ENCODE peak calls at places on chromosomes 6 and 20, in seven cellular contexts. V, F, T, D, A, G and I are unnamed samples.

GRCh38 chr6:116680880-116681672 is at the start of gene KPNA5:
- DNase-seq in V (peak; percentile 92), F (peak; percentile 91), T (no peak), D (peak; percentile 89), A (peak; percentile 90), G (peak; percentile 86), I (peak; percentile 86)

GRCh38 chr6:167553716-167554115 is 228.8 kb downstream of the TTLL2 start:
- DNase-seq in V (no peak), F (no peak), T (no peak), D (no peak), A (no peak), G (no peak), I (no peak)

GRCh38 chr6:117483645-117484016 is 1.2 kb downstream of the DCBLD1 start:
- DNase-seq in V (no peak), F (peak; percentile 21), T (no peak), D (no peak), A (peak; percentile 68), G (peak; percentile 48), I (peak; percentile 24)

GRCh38 chr20:47719625-47720024 is 65.7 kb downstream of the SULF2 start:
- DNase-seq in V (no peak), F (no peak), T (no peak), D (no peak), A (no peak), G (no peak), I (no peak)

GRCh38 chr6:22079788-22080187 is 217.0 kb downstream of the PRL start:
- DNase-seq in V (no peak), F (no peak), T (no peak), D (no peak), A (no peak), G (peak; percentile 78), I (no peak)

GRCh38 chr6:48859562-48859961 is 603.5 kb downstream of the MMUT start:
- DNase-seq in V (no peak), F (no peak), T (no peak), D (no peak), A (no peak), G (no peak), I (no peak)

GRCh38 chr20:48779435-48779834 is 48.4 kb downstream of the PREX1 start:
- DNase-seq in V (no peak), F (no peak), T (no peak), D (no peak), A (no peak), G (no peak), I (no peak)

GRCh38 chr6:139161817-139162284 is 27.0 kb downstream of the HECA start:
- DNase-seq in V (peak; percentile 71), F (no peak), T (no peak), D (no peak), A (peak; percentile 88), G (no peak), I (no peak)

GRCh38 chr20:58293453-58293852 is 16.1 kb upstream of the RAB22A start:
- DNase-seq in V (peak; percentile 30), F (no peak), T (no peak), D (no peak), A (no peak), G (no peak), I (no peak)

GRCh38 chr6:122322824-122323223 is 76.6 kb upstream of the HSF2 start:
- DNase-seq in V (no peak), F (peak; percentile 20), T (no peak), D (no peak), A (no peak), G (peak; percentile 3), I (no peak)

GRCh38 chr6:164303092-164304007 is 888.8 kb downstream of the QKI start:
- DNase-seq in V (no peak), F (peak; percentile 38), T (no peak), D (no peak), A (no peak), G (no peak), I (no peak)

GRCh38 chr6:169292340-169293124 is 38.9 kb upstream of the THBS2 start:
- DNase-seq in V (no peak), F (peak; percentile 88), T (no peak), D (no peak), A (no peak), G (peak; percentile 97), I (peak; percentile 90)

GRCh38 chr20:2946988-2947961 is 74.0 kb downstream of the PTPRA start:
- DNase-seq in V (no peak), F (peak; percentile 24), T (no peak), D (no peak), A (no peak), G (peak; percentile 75), I (no peak)

GRCh38 chr6:26295691-26296555 is 69.1 kb upstream of the BTN3A2 start:
- DNase-seq in V (no peak), F (no peak), T (no peak), D (no peak), A (peak; percentile 10), G (peak; percentile 92), I (peak; percentile 79)

GRCh38 chr20:58023346-58023745 is 205.1 kb downstream of the ANKRD60 start:
- DNase-seq in V (no peak), F (peak; percentile 0), T (no peak), D (no peak), A (no peak), G (no peak), I (no peak)

GRCh38 chr6:149032599-149033405 is 284.7 kb upstream of the TAB2 start:
- DNase-seq in V (no peak), F (peak; percentile 86), T (no peak), D (no peak), A (peak; percentile 75), G (peak; percentile 84), I (peak; percentile 94)

GRCh38 chr6:31689249-31690110 is 8.6 kb upstream of the LY6G5C start:
- DNase-seq in V (no peak), F (no peak), T (no peak), D (peak; percentile 20), A (no peak), G (no peak), I (no peak)

GRCh38 chr20:17705916-17706315 is 6.2 kb downstream of the BANF2 start:
- DNase-seq in V (no peak), F (no peak), T (no peak), D (no peak), A (no peak), G (no peak), I (no peak)

GRCh38 chr6:701696-702479 is 8.9 kb upstream of the EXOC2 start:
- DNase-seq in V (peak; percentile 22), F (no peak), T (no peak), D (peak; percentile 21), A (no peak), G (no peak), I (no peak)
- TF ChIP-seq CTCF in V (peak; percentile 53), F (no peak), T (no peak), D (peak; percentile 29), A (no peak), G (no peak), I (peak; percentile 40)

DNA sequence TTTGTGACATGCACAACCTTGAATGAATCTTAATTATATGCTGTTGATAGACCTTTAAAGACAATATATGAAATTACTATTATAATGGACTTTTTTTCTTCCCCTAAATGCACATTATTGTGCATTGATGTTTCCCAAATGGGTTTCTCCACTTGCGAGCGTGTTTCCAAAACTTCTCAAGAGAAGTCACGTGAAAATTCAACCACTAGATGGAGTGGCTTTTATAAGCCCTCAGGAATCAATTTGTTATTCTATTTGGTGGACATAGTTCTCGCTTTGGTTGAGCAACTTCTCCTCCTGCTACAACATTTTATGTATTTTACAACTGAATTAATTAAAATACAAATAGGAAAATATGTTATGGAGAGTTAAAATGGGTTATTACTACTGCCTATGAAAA is 9.0 kb downstream of the CNR1 start:
- DNase-seq in V (no peak), F (no peak), T (no peak), D (no peak), A (no peak), G (no peak), I (no peak)
- TF ChIP-seq CTCF in V (peak; percentile 73), F (no peak), T (no peak), D (no peak), A (no peak), G (no peak), I (no peak)

GRCh38 chr6:10193321-10193720 is 221.6 kb downstream of the TFAP2A start:
- DNase-seq in V (no peak), F (no peak), T (no peak), D (no peak), A (no peak), G (no peak), I (no peak)

GRCh38 chr6:10196090-10196489 is 218.8 kb downstream of the TFAP2A start:
- DNase-seq in V (no peak), F (no peak), T (no peak), D (no peak), A (no peak), G (no peak), I (no peak)

GRCh38 chr6:10190042-10190441 is 224.8 kb downstream of the TFAP2A start:
- DNase-seq in V (no peak), F (no peak), T (no peak), D (no peak), A (no peak), G (no peak), I (peak; percentile 77)

DNA sequence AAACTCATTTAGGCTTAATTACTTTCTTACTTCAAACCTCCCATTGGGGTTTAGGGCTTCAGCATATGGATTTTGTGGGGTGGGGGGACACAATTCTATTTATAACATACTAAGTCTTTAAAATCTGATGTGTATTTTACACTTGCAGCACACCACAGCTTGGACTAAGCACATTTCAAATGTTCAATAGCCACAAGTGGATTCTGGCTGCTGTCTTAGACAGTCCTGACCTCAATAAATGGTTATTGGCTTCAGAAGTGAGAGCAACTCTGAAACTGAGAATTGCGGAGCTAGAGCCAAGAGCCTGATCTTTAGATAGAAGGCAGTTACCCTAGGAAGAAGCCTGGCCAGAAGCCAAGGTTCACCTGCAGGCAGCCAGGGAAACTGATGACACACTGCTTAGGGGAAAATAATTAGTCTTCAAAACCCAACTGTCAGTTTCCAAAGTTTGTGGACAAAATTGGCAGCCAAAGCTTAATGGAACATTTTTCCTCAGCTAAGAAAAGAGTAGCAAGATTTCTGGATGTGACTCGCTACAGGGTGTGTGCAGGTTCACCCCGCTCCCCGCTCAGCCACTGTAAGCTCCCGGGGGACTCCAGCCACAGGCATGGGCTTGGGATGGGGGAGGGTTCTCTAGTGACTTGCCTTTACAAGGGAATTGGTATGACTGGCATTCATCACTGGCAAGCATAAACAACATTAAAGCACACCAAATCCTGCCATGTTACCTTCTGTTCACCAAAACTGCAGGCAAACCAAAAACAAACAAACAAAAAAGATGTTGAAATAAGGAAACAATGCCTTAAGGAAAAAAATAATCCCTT is 219.8 kb downstream of the TFAP2A start:
- DNase-seq in V (no peak), F (no peak), T (no peak), D (no peak), A (no peak), G (no peak), I (peak; percentile 15)
- TF ChIP-seq CTCF in V (no peak), F (no peak), T (no peak), D (no peak), A (no peak), G (no peak), I (no peak)

DNA sequence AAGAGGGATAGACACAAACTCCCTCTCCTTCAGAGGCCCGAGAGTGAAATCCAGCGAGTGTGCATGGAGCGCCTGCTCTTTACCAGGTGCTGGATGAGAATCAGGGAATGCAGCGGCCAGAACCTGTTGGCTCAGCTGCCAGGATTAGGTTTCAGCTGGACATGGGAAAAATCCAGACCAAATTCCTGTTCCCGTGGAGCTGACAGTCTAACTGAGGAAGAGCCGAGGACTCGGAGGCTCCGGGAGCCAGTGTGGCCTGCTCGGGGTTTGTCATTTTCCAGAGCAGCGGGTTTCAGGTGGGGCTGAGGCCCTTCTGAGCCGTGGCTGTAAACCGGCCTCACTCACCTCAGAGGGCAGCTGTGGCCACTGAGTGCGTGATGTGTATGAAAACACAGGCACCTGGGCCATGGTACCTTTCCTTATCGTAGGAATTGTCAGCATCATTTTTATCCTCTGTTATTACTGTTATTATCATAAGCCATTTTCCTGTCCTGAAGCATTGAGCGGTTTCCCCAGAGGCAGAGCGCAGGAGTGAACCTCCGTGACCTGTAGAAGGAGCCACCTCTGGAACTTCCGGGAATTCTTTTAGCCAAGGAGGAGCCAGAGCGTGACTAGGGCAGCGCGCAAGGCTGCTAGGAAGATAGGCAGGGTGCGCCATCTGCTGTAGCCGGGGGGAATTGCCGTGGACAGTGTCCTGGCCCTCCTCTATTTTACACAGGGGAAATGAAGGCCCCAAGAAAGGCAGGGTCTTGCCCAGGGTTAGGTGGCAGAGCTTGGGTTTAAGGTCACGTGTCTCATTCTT is 27.3 kb downstream of the PKIG start:
- DNase-seq in V (peak; percentile 88), F (peak; percentile 92), T (no peak), D (peak; percentile 94), A (peak; percentile 76), G (peak; percentile 78), I (peak; percentile 76)
- TF ChIP-seq CTCF in V (peak; percentile 97), F (peak; percentile 98), T (peak; percentile 99), D (peak; percentile 76), A (peak; percentile 87), G (peak; percentile 99), I (peak; percentile 96)